ENCODE peak calls at places on chromosome 13, in five cellular contexts. W is IMR-90, T is K562, I is HepG2, N is GM12878. J is an unnamed sample.

GRCh38 chr13:31200636-31200970 is 828 bp downstream of the B3GLCT start:
- DNase-seq in W (no peak), I (peak), N (no peak), T (peak), J (peak)

GRCh38 chr13:106477303-106477702 is 58.2 kb downstream of the EFNB2 start:
- DNase-seq in W (no peak), I (no peak), T (no peak), N (no peak), J (no peak)

GRCh38 chr13:21095311-21095710 is 33.9 kb upstream of the LATS2 start:
- DNase-seq in I (no peak), T (no peak), W (no peak), N (no peak), J (no peak)

GRCh38 chr13:112711528-112712265 is 21.9 kb downstream of the ATP11A start:
- DNase-seq in I (peak), T (peak), N (no peak), W (peak), J (peak)

GRCh38 chr13:38685974-38686571 is 804 bp upstream of the FREM2 start:
- DNase-seq in T (peak), W (no peak), N (no peak), I (no peak), J (peak)

GRCh38 chr13:52012512-52012836 is 276 bp downstream of the ALG11 start:
- DNase-seq in T (no peak), I (no peak), N (no peak), W (no peak), J (no peak)

GRCh38 chr13:101127741-101128353 is 288.5 kb downstream of the NALCN start:
- DNase-seq in T (peak), W (peak), N (no peak), I (peak), J (peak)

GRCh38 chr13:100657881-100658315 is 16.7 kb downstream of the TMTC4 start:
- DNase-seq in N (no peak), I (no peak), W (no peak), T (no peak), J (no peak)

GRCh38 chr13:60448907-60449510 is 52.0 kb downstream of the TDRD3 start:
- DNase-seq in W (peak), T (peak), I (peak), N (no peak), J (peak)

GRCh38 chr13:66992183-66992582 is 238.0 kb downstream of the PCDH9 start:
- DNase-seq in N (no peak), T (no peak), W (peak), I (no peak), J (no peak)

GRCh38 chr13:29679357-29680050 is 84.0 kb upstream of the SLC7A1 start:
- DNase-seq in T (no peak), N (no peak), W (no peak), I (no peak), J (no peak)

GRCh38 chr13:32229443-32229842 is 85.7 kb downstream of the ZAR1L start:
- DNase-seq in N (no peak), W (peak), T (no peak), I (no peak), J (no peak)

GRCh38 chr13:26498524-26499208 is 58.8 kb upstream of the WASF3 start:
- DNase-seq in N (no peak), I (no peak), T (no peak), W (peak), J (no peak)

GRCh38 chr13:30520571-30520970 is 54.8 kb upstream of the HMGB1 start:
- DNase-seq in N (no peak), W (peak), I (no peak), T (no peak), J (peak)

GRCh38 chr13:113297370-113297871 is 382 bp downstream of the LAMP1 start:
- DNase-seq in N (no peak), I (no peak), W (no peak), T (peak), J (no peak)

GRCh38 chr13:99196466-99197256 is 4.0 kb upstream of the UBAC2 start:
- DNase-seq in T (no peak), N (no peak), I (no peak), W (no peak), J (no peak)

GRCh38 chr13:101417043-101417406 is 717 bp upstream of the NALCN start:
- DNase-seq in T (no peak), N (no peak), W (peak), I (no peak), J (peak)

GRCh38 chr13:25587581-25587980 is 215.8 kb downstream of the ATP8A2 start:
- DNase-seq in W (no peak), I (no peak), N (no peak), T (no peak), J (no peak)

GRCh38 chr13:97445504-97446187 is 11.7 kb downstream of the RAP2A start:
- DNase-seq in W (no peak), T (no peak), I (no peak), N (no peak), J (no peak)

GRCh38 chr13:50596103-50596502 is 247.4 kb downstream of the DLEU7 start:
- DNase-seq in N (no peak), W (no peak), I (no peak), T (no peak), J (no peak)

GRCh38 chr13:114011226-114011625 is 37.4 kb upstream of the C13orf46 start:
- DNase-seq in N (no peak), T (no peak), W (no peak), I (no peak), J (no peak)

GRCh38 chr13:66994097-66994496 is 236.0 kb downstream of the PCDH9 start:
- DNase-seq in N (no peak), W (peak), T (peak), I (peak), J (peak)

GRCh38 chr13:99564389-99564788 is 63.1 kb downstream of the TM9SF2 start:
- DNase-seq in N (no peak), W (no peak), I (no peak), T (no peak), J (no peak)

GRCh38 chr13:52738719-52739467 is 727 bp downstream of the CNMD start:
- DNase-seq in T (peak), W (no peak), I (no peak), N (no peak), J (no peak)

GRCh38 chr13:66520511-66521390 is 709.4 kb downstream of the PCDH9 start:
- DNase-seq in T (no peak), N (no peak), I (no peak), W (no peak), J (no peak)

GRCh38 chr13:51858433-51859247 is 3.1 kb upstream of the CCDC70 start:
- DNase-seq in T (no peak), N (no peak), I (peak), W (no peak), J (peak)

GRCh38 chr13:76812206-76812882 is 73.9 kb downstream of the KCTD12 start:
- DNase-seq in W (no peak), I (no peak), N (no peak), T (no peak), J (no peak)

GRCh38 chr13:49554387-49554786 is 31.0 kb downstream of the RCBTB1 start:
- DNase-seq in W (no peak), N (no peak), T (no peak), I (no peak), J (no peak)
- H3K27ac ChIP-seq in W (no peak), N (no peak), T (no peak), I (no peak), J (no peak)

DNA sequence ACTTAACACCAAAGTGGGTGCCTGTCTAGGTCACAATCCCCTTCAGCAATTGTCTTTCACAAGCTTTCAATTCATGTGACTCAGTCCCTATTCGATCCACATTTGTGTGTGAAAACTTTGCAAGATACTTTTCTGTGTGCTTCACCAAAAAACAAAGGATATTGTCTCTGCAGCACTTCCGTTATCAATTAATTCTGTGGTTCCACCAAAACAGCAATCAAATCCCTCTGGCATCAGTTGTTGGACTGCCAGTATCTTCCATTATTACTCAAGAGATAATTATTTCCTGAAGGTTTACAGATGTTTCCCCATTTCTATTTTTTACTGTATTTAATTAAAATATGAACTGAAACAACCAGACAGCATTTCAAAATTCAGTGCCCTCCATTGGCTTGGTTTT is 481.4 kb downstream of the SUCLA2 start:
- DNase-seq in T (no peak), W (no peak), N (no peak), I (no peak), J (no peak)
- TF ChIP-seq CEBPB in T (no peak), W (no peak), N (no peak), I (no peak), J (no peak)

GRCh38 chr13:75635101-75635620 is 969 bp upstream of the LMO7 start:
- DNase-seq in N (no peak), W (no peak), T (no peak), I (peak), J (no peak)

GRCh38 chr13:75637101-75637774 is 1.1 kb downstream of the LMO7 start:
- DNase-seq in W (no peak), T (no peak), N (no peak), I (no peak), J (no peak)

GRCh38 chr13:75633285-75633684 is 2.8 kb upstream of the LMO7 start:
- DNase-seq in W (peak), N (no peak), T (no peak), I (peak), J (no peak)

GRCh38 chr13:75636339-75637095 is 387 bp downstream of the LMO7 start:
- DNase-seq in T (no peak), I (peak), N (no peak), W (peak), J (no peak)

DNA sequence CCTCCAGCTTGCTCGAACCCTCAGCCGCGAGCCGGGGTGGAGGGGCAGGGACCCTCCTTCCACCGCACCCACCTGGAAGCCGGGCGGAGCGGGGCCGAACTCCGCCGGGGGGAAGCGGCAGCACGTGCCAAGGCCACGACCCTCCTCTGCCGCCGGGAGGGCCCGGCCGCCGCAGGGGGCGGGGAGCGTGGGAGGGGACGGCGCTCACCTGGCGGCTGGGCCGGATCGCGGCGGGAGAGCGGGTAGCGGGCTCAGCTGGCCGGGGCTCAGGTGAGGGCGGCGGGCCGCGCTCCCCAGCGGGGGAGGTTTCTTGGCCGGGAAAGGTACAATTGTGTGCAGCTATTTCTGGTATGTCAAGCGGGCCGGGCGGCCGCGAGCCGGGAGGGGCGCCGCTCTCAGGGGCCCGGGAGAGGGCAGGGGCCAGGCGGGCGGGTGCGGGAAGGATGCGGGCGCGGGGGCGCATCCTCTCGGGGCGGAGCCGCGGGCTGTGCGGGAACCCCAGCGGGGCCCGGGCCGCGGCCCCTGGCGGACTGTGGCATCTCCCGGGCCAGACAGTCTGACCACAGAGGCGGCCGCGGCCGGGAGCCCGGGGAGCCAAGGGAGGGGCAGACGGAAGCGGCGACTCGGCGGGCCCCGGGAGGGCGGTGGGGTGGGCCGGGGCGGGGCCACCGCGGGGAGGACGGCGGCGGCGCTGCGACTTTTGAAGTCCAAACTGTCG is at the start of gene LMO7:
- DNase-seq in T (peak), I (peak), N (no peak), W (peak), J (peak)
- TF ChIP-seq SMC3 in T (no peak), I (no peak), N (no peak), W (no peak), J (no peak)

DNA sequence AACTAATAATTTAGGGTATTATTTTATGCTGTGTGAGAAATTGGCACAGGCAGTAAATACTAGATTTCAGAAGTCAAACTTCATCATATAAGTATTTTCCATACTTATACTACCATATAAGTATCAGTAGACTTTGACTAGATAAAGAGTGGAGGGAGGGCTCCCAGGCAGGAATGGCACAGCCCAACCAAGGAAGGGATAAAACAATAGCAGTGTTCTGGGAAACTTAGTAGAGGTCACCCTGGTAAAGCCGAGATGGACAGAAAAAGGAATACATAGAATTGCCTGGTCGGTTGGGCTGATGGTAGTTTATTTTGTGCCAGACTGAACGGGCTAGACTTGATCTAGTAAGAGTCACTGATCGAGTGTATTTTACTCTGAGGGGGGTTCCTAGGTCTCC is 19.6 kb upstream of the KCTD4 start:
- DNase-seq in W (no peak), N (no peak), T (no peak), I (no peak), J (no peak)
- H3K27ac ChIP-seq in W (no peak), N (no peak), T (no peak), I (no peak), J (peak)

J was measured in A549.